ENCODE peak calls at places on chromosomes 4 and X, in four cellular contexts. W is HepG2, T is K562, O is GM12878. D is an unnamed sample.

GRCh38 chrX:15277594-15277993 is 7.7 kb upstream of the ASB9 start:
- DNase-seq in T (no peak), O (no peak), W (peak), D (no peak)

GRCh38 chr4:121307441-121308327 is 73.1 kb downstream of the QRFPR start:
- DNase-seq in T (peak), W (peak), O (peak), D (peak)

GRCh38 chr4:71614626-71615025 is 169.3 kb downstream of the GC start:
- DNase-seq in T (no peak), O (no peak), W (no peak), D (no peak)

GRCh38 chr4:108700358-108700757 is 50.0 kb downstream of the OSTC start:
- DNase-seq in T (no peak), W (no peak), O (no peak), D (no peak)

GRCh38 chr4:65880594-65880993 is 210.3 kb upstream of the EPHA5 start:
- DNase-seq in W (no peak), T (no peak), O (no peak), D (no peak)

GRCh38 chr4:142512161-142512560 is 333.9 kb downstream of the INPP4B start:
- DNase-seq in O (no peak), W (no peak), T (no peak), D (no peak)

GRCh38 chr4:98446499-98447375 is 185.6 kb downstream of the RAP1GDS1 start:
- DNase-seq in T (no peak), W (no peak), O (peak), D (no peak)

GRCh38 chrX:11665144-11666040 is at the start of gene ARHGAP6:
- DNase-seq in O (no peak), W (no peak), T (no peak), D (peak)

GRCh38 chr4:7652451-7652871 is 217.7 kb upstream of the PSAPL1 start:
- DNase-seq in W (no peak), O (no peak), T (no peak), D (no peak)

GRCh38 chr4:80171251-80171650 is 26.1 kb upstream of the PRDM8 start:
- DNase-seq in W (no peak), T (no peak), O (no peak), D (no peak)

GRCh38 chrX:43317378-43317777 is 338.7 kb upstream of the MAOA start:
- DNase-seq in T (no peak), W (no peak), O (no peak), D (no peak)

GRCh38 chrX:33188286-33188685 is 23.1 kb downstream of the DMD start:
- DNase-seq in W (no peak), O (no peak), T (no peak), D (peak)
- TF ChIP-seq JUNB in W (no peak), O (no peak), T (no peak), D (no peak)

DNA sequence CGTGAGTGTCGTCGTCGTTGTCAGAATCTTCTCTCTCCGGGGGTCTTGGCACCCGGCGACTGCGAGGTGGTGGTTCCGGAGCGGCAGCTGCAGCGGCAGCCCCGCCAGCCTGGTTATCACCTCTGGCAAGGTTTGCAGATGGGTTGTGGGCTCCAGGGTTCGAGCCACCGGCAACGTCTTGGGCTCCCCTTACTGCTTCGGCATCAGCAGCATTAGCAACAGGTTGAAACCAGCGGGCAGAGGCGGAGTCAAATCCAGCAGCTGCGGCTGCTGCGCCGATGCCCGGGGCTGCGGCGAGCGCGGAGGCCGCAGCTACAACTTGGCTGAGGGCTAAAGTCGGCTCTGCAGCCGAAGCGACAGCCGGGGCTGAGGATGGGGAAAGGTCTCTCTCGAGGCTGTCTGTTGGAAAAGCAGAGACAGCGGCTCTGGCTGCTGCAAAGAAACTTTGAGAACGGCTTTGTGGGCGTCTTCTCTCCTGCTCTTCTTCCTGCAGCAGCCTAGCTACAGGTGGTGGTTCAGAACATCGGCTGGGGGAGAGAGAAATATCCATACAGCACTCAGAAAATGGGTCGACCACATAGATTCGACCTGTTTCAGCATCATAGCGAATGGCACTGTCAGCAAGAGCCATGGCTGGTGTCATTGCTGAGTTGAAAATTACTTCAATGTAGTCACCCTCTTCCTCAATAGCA is 3.6 kb downstream of the IRS4 start:
- DNase-seq in W (no peak), T (no peak), O (no peak), D (peak)
- TF ChIP-seq EZH2 in W (no peak), T (no peak), O (no peak), D (no peak)

GRCh38 chr4:32544846-32545245 is 1824.7 kb downstream of the PCDH7 start:
- DNase-seq in W (no peak), O (no peak), T (no peak), D (no peak)
- H3K27ac ChIP-seq in W (no peak), O (no peak), T (no peak), D (no peak)

DNA sequence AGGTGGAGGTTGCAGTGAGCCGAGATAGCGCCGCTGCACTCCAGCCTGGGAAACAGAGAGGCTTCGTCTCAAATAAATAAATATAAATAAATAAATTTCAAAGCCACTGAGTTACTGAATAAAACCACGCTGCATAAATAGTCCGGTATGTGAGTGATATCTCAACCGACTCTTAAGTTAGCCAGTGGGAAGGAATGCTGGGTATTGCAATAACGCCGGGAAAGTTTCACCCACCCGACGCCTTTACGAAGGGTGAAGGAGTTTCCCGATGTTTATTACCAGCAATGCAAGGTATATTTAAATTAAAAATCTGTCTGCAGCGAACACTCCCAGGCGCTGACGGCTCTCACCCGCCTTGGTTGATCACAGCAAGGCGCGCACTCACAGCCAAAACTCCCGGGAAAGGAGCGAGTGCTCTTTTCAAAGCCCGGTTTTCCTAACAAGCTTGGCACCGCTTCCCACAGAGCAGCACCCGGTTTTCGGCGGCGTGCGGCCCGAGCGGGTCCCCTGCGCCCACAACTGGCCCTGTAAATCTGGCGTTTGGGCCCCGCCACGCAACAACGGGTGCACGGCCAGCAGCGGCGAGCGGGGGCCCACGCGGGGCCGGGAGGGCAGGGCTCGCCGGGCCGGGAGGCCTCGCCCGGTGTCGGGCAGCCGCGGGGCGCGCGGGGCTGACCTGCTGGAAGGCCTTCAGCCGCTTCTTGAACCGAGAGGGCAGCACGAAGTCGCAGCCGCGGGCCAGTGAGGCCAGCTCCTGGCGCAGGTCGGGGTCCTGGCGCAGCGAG is 13.7 kb downstream of the PPP2R3B start:
- DNase-seq in T (no peak), W (no peak), O (no peak), D (no peak)
- TF ChIP-seq JUNB in T (no peak), W (no peak), O (no peak), D (no peak)